ENCODE peak calls at places on chromosomes 11 and 22, in nine cellular contexts. Y is nucleus accumbens, Z is T-helper 2 cell, M is endothelial cell, P is substantia nigra, U is PC-3, V is A549, X is iris pigment epithelial cell, S is spleen. G is an unnamed sample.

GRCh38 chr22:28021998-28022660 is 103.1 kb upstream of the PITPNB start:
- DNase-seq in Y (no peak), Z (no peak), M (no peak), P (no peak), U (no peak), V (no peak), X (no peak), S (peak), G (peak)

GRCh38 chr11:8722156-8722555 is 39.6 kb downstream of the RPL27A start:
- DNase-seq in Y (no peak), Z (no peak), M (no peak), P (no peak), U (no peak), V (peak), X (peak), S (no peak), G (no peak)

GRCh38 chr11:100863080-100863581 is 176.0 kb downstream of the ARHGAP42 start:
- DNase-seq in Y (no peak), Z (peak), M (no peak), P (no peak), U (peak), V (peak), X (peak), S (no peak), G (peak)

GRCh38 chr11:3161720-3162409 is 3.2 kb downstream of the OSBPL5 start:
- DNase-seq in Y (no peak), Z (no peak), M (no peak), P (no peak), U (no peak), V (no peak), X (no peak), S (peak), G (peak)

GRCh38 chr11:59206635-59207034 is 6.1 kb downstream of the MPEG1 start:
- DNase-seq in Y (peak), Z (no peak), M (peak), P (peak), U (peak), V (peak), X (peak), S (no peak), G (no peak)

GRCh38 chr11:786235-787083 is 3.4 kb downstream of the CEND1 start:
- DNase-seq in Y (no peak), Z (no peak), M (no peak), P (no peak), U (no peak), V (no peak), X (no peak), S (no peak), G (no peak)

GRCh38 chr22:30307026-30307574 is 17.8 kb upstream of the CASTOR1 start:
- DNase-seq in Y (no peak), Z (peak), M (no peak), P (no peak), U (no peak), V (no peak), X (no peak), S (no peak), G (no peak)

GRCh38 chr11:61543606-61544306 is 35.2 kb downstream of the LRRC10B start:
- DNase-seq in Y (no peak), Z (no peak), M (no peak), P (no peak), U (peak), V (peak), X (peak), S (no peak), G (no peak)

GRCh38 chr11:79482800-79483199 is 42.0 kb upstream of the TENM4 start:
- DNase-seq in Y (no peak), Z (peak), M (no peak), P (no peak), U (no peak), V (no peak), X (no peak), S (no peak), G (no peak)

GRCh38 chr22:23391022-23391421 is 189.1 kb downstream of the IGLL1 start:
- DNase-seq in Y (no peak), Z (no peak), M (no peak), P (no peak), U (no peak), V (no peak), X (no peak), S (no peak), G (no peak)

GRCh38 chr11:46472662-46472994 is 81.1 kb upstream of the CHRM4 start:
- DNase-seq in Y (no peak), Z (no peak), M (no peak), P (no peak), U (peak), V (no peak), X (no peak), S (no peak), G (no peak)

GRCh38 chr22:50305393-50305657 is 2.1 kb downstream of the PLXNB2 start:
- DNase-seq in Y (no peak), Z (no peak), M (no peak), P (no peak), U (no peak), V (no peak), X (no peak), S (no peak), G (no peak)

GRCh38 chr22:38715176-38715764 is 9.5 kb downstream of the GTPBP1 start:
- DNase-seq in Y (no peak), Z (no peak), M (no peak), P (no peak), U (no peak), V (no peak), X (no peak), S (peak), G (no peak)

GRCh38 chr11:96329419-96329818 is 13.6 kb downstream of the MAML2 start:
- DNase-seq in Y (no peak), Z (no peak), M (no peak), P (no peak), U (peak), V (no peak), X (no peak), S (no peak), G (no peak)

GRCh38 chr11:17607572-17608570 is 60.8 kb downstream of the OTOG start:
- DNase-seq in Y (no peak), Z (no peak), M (no peak), P (no peak), U (no peak), V (no peak), X (no peak), S (no peak), G (no peak)

GRCh38 chr11:44604171-44604581 is 38.7 kb downstream of the CD82 start:
- DNase-seq in Y (no peak), Z (no peak), M (no peak), P (no peak), U (peak), V (no peak), X (no peak), S (no peak), G (no peak)

GRCh38 chr11:13445588-13445987 is 17.4 kb downstream of the BTBD10 start:
- DNase-seq in Y (no peak), Z (no peak), M (no peak), P (no peak), U (no peak), V (no peak), X (no peak), S (no peak), G (no peak)

GRCh38 chr11:73753938-73754337 is 6.9 kb downstream of the RAB6A start:
- DNase-seq in Y (no peak), Z (no peak), M (no peak), P (no peak), U (no peak), V (no peak), X (no peak), S (no peak), G (no peak)

GRCh38 chr11:46363455-46363920 is 16.2 kb downstream of the DGKZ start:
- DNase-seq in Y (peak), Z (no peak), M (no peak), P (peak), U (peak), V (no peak), X (no peak), S (peak), G (peak)

GRCh38 chr22:19987394-19988306 is 29.0 kb downstream of the ARVCF start:
- DNase-seq in Y (no peak), Z (no peak), M (no peak), P (no peak), U (no peak), V (no peak), X (no peak), S (no peak), G (no peak)

GRCh38 chr11:109298865-109299264 is 123.1 kb upstream of the C11orf87 start:
- DNase-seq in Y (no peak), Z (no peak), M (no peak), P (no peak), U (no peak), V (no peak), X (no peak), S (no peak), G (no peak)

GRCh38 chr11:102115557-102115956 is 5.3 kb downstream of the YAP1 start:
- DNase-seq in Y (no peak), Z (no peak), M (no peak), P (no peak), U (peak), V (peak), X (peak), S (no peak), G (no peak)

GRCh38 chr11:96228472-96228871 is 114.5 kb downstream of the MAML2 start:
- DNase-seq in Y (no peak), Z (no peak), M (no peak), P (no peak), U (peak), V (peak), X (peak), S (no peak), G (peak)

GRCh38 chr11:118060081-118060661 is 16.7 kb upstream of the TMPRSS4 start:
- DNase-seq in Y (no peak), Z (no peak), M (no peak), P (no peak), U (no peak), V (no peak), X (no peak), S (no peak), G (no peak)

GRCh38 chr22:46797355-46797754 is 34.9 kb downstream of the TBC1D22A start:
- DNase-seq in Y (no peak), Z (peak), M (no peak), P (no peak), U (peak), V (peak), X (peak), S (peak), G (peak)

GRCh38 chr11:2498750-2499149 is 53.9 kb downstream of the KCNQ1 start:
- DNase-seq in Y (no peak), Z (no peak), M (no peak), P (no peak), U (no peak), V (no peak), X (no peak), S (no peak), G (peak)

GRCh38 chr11:69981119-69981770 is 96.9 kb upstream of the ANO1 start:
- DNase-seq in Y (no peak), Z (no peak), M (no peak), P (no peak), U (no peak), V (no peak), X (no peak), S (peak), G (peak)

GRCh38 chr22:39651783-39652058 is 81.2 kb downstream of the CACNA1I start:
- DNase-seq in Y (no peak), Z (no peak), M (no peak), P (no peak), U (no peak), V (no peak), X (no peak), S (no peak), G (no peak)

GRCh38 chr11:112697371-112697770 is 263.8 kb upstream of the NCAM1 start:
- DNase-seq in Y (peak), Z (no peak), M (no peak), P (peak), U (no peak), V (no peak), X (no peak), S (no peak), G (no peak)

GRCh38 chr11:96306933-96307747 is 35.9 kb downstream of the MAML2 start:
- DNase-seq in Y (peak), Z (no peak), M (peak), P (peak), U (peak), V (peak), X (peak), S (no peak), G (peak)

GRCh38 chr22:38071421-38072321 is 12.3 kb downstream of the SLC16A8 start:
- DNase-seq in Y (no peak), Z (no peak), M (no peak), P (no peak), U (no peak), V (peak), X (no peak), S (no peak), G (peak)

GRCh38 chr11:61728066-61728939 is 24.1 kb upstream of the MYRF start:
- DNase-seq in Y (no peak), Z (no peak), M (no peak), P (no peak), U (peak), V (no peak), X (no peak), S (no peak), G (peak)

GRCh38 chr11:107830915-107831540 is 27.6 kb downstream of the SLC35F2 start:
- DNase-seq in Y (no peak), Z (no peak), M (no peak), P (no peak), U (peak), V (no peak), X (no peak), S (no peak), G (no peak)

GRCh38 chr22:24486501-24486921 is 8.6 kb upstream of the UPB1 start:
- DNase-seq in Y (no peak), Z (peak), M (no peak), P (no peak), U (peak), V (no peak), X (peak), S (no peak), G (no peak)

GRCh38 chr11:62880231-62880802 is 379 bp upstream of the SLC3A2 start:
- DNase-seq in Y (no peak), Z (no peak), M (peak), P (no peak), U (peak), V (peak), X (peak), S (peak), G (no peak)

GRCh38 chr22:32896951-32897350 is 95.4 kb downstream of the TIMP3 start:
- DNase-seq in Y (no peak), Z (no peak), M (no peak), P (no peak), U (no peak), V (no peak), X (no peak), S (no peak), G (no peak)

GRCh38 chr11:90294091-90294490 is 71.2 kb upstream of the CHORDC1 start:
- DNase-seq in Y (no peak), Z (no peak), M (no peak), P (no peak), U (no peak), V (no peak), X (no peak), S (no peak), G (no peak)

GRCh38 chr11:31966846-31967245 is 124.0 kb upstream of the RCN1 start:
- DNase-seq in Y (no peak), Z (no peak), M (no peak), P (no peak), U (no peak), V (no peak), X (no peak), S (no peak), G (no peak)

GRCh38 chr22:44406581-44407403 is 91.2 kb downstream of the RTL6 start:
- DNase-seq in Y (no peak), Z (no peak), M (no peak), P (no peak), U (no peak), V (no peak), X (peak), S (peak), G (peak)